ENCODE peak calls at places on chromosomes 7 and 10, in six cellular contexts. V is HCT116, C is K562, M is HepG2, G is H1, E is GM12878. X is an unnamed sample.

GRCh38 chr10:61847087-61847486 is 54.4 kb upstream of the ARID5B start:
- DNase-seq in C (no peak), G (no peak), E (no peak), M (no peak), V (no peak), X (no peak)

GRCh38 chr7:28957064-28957821 is 887 bp downstream of the TRIL start:
- DNase-seq in G (no peak), M (no peak), C (no peak), E (no peak), V (no peak), X (no peak)

GRCh38 chr7:117673367-117673766 is 193.5 kb downstream of the CFTR start:
- DNase-seq in C (no peak), E (no peak), G (peak; percentile 39), V (no peak), M (no peak), X (no peak)

GRCh38 chr7:28958946-28959417 is 852 bp upstream of the TRIL start:
- DNase-seq in E (no peak), G (no peak), M (no peak), V (no peak), C (no peak), X (no peak)

GRCh38 chr7:133746847-133747246 is 380.3 kb upstream of the LRGUK start:
- DNase-seq in G (no peak), V (no peak), E (no peak), C (no peak), M (peak; percentile 16), X (no peak)

GRCh38 chr10:71727429-71728217 is 8.0 kb upstream of the C10orf105 start:
- DNase-seq in V (no peak), G (no peak), M (peak; percentile 60), C (no peak), E (peak; percentile 90), X (no peak)

GRCh38 chr7:127745445-127745844 is 93.5 kb downstream of the SND1 start:
- DNase-seq in V (no peak), C (no peak), G (no peak), M (no peak), E (no peak), X (no peak)

GRCh38 chr10:50511512-50512213 is 112.1 kb downstream of the SGMS1 start:
- DNase-seq in G (no peak), M (peak; percentile 79), C (peak; percentile 40), E (peak; percentile 93), V (peak; percentile 47), X (no peak)

GRCh38 chr7:73858807-73859206 is 2.2 kb upstream of the TMEM270 start:
- DNase-seq in M (no peak), E (no peak), G (no peak), C (no peak), V (no peak), X (no peak)

GRCh38 chr10:75048669-75049098 is 62.8 kb upstream of the SAMD8 start:
- DNase-seq in G (no peak), E (no peak), V (no peak), C (no peak), M (no peak), X (no peak)

GRCh38 chr10:89351402-89352038 is 23.7 kb downstream of the IFIT3 start:
- DNase-seq in M (no peak), V (no peak), E (peak; percentile 82), C (no peak), G (no peak), X (no peak)

GRCh38 chr7:55774327-55775050 is 88.1 kb downstream of the SEPTIN14 start:
- DNase-seq in V (no peak), C (no peak), M (no peak), G (no peak), E (no peak), X (no peak)

GRCh38 chr10:13684252-13684791 is 97.6 kb downstream of the PRPF18 start:
- DNase-seq in E (no peak), G (no peak), C (no peak), V (no peak), M (no peak), X (no peak)

GRCh38 chr7:24192701-24193100 is 91.3 kb upstream of the NPY start:
- DNase-seq in G (no peak), M (no peak), V (no peak), E (no peak), C (no peak), X (no peak)

GRCh38 chr10:116306847-116307246 is 17.4 kb upstream of the CCDC172 start:
- DNase-seq in C (no peak), E (no peak), V (no peak), G (no peak), M (no peak), X (no peak)

GRCh38 chr10:30443049-30443448 is 9.1 kb downstream of the MAP3K8 start:
- DNase-seq in M (no peak), V (no peak), E (no peak), G (no peak), C (no peak), X (no peak)

GRCh38 chr10:76454539-76455137 is 1023.2 kb downstream of the LRMDA start:
- DNase-seq in G (no peak), C (no peak), E (no peak), M (no peak), V (no peak), X (no peak)

GRCh38 chr7:140159487-140159886 is 17.3 kb downstream of the KDM7A start:
- DNase-seq in E (no peak), G (no peak), V (no peak), M (no peak), C (no peak), X (no peak)

GRCh38 chr10:3036155-3036554 is 31.2 kb upstream of the PFKP start:
- DNase-seq in E (peak; percentile 52), V (no peak), G (no peak), C (no peak), M (no peak), X (no peak)

GRCh38 chr7:117019786-117020604 is 66.7 kb downstream of the ST7 start:
- DNase-seq in C (no peak), E (no peak), V (peak; percentile 54), M (no peak), G (no peak), X (no peak)

DNA sequence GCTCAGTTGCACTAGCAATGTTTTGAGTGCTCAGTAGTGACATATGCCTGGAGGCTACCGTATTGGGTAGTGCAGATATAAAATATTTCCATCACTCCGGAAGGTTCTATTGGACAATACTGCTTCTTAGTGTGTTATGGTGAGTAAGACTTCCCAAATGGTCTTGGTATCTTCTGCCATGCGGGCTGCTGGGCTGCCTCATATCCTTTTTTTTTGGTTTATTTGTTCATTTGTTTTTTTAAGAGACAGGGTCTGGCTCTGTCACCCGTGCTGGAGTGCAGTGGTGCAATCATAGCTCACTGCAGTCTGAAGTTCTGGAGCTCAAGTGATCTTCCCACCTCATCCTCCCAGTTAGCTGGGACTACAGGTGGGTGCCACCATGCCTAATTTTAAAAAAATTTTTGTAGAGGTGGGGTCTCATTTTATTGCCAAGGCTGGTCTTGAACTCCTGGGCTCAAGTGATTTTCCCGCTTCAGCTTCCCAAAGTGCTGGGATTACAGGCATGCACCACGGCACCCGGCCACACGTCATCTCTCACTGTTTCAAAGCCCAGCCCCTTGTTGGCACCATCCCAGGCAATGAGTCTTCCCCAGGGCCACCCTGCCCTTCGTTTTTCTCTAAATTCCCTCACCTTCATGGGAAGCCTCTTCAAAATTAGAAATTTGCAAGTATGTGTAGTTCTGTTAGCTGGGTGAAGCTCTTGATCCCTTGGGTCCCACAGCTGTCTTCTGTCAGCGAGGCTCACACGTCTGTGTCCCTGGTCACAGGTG is 111.0 kb upstream of the KLF14 start:
- DNase-seq in E (no peak), C (no peak), G (no peak), M (no peak), V (peak; percentile 87), X (no peak)
- TF ChIP-seq POLR2AphosphoS5 in E (no peak), C (no peak), G (no peak), M (no peak), V (peak; percentile 54), X (no peak)

DNA sequence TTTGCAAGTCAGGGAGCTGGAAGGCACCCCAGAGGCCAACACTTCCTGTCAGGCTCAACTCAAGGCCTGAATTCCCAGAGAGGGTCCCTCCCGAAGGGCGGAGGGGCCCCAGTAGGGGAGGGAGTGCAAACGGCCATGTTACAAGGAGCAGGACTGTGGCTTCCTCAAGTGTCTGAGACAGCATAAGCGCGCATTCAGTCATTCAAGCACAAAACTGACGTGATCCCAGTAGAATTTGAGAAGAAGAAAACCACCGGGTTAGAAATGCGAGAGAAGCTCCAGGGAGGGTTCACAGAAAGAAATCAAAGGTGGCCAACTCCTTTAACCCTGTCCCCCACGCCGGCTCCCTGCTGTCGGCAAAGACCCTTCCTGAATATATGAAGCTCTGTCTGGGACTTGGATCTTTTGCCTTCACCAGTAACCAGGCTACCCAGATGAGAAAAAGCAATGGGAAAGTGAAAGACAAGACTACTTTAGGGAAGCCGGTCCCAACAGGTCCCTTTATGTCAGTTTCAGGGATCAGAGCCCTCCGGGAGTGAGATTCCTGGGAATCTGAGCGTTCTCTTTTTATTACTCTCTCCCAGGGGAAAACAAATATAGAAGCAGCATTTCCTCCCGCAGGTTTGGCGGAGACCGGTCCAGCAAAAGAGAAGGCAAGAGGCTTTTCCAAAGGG is 1.3 kb downstream of the AFAP1L2 start:
- DNase-seq in C (no peak), E (no peak), G (no peak), V (no peak), M (no peak), X (no peak)
- H3K9ac ChIP-seq in C (no peak overlapping the region), E (peak overlapping the region; percentile 34), G (no peak overlapping the region), V (no peak overlapping the region), M (no peak overlapping the region), X (no peak overlapping the region)

GRCh38 chr10:88207121-88207546 is 343.7 kb downstream of the PTEN start:
- DNase-seq in V (no peak), E (no peak), G (no peak), M (no peak), C (no peak), X (no peak)
- TF ChIP-seq POLR2AphosphoS5 in V (no peak), E (no peak), G (no peak), M (no peak), C (no peak), X (no peak)

GRCh38 chr7:2209146-2209960 is 23.4 kb downstream of the MAD1L1 start:
- DNase-seq in E (peak; percentile 32), V (no peak), M (peak; percentile 30), C (peak; percentile 59), G (peak; percentile 39), X (no peak)

GRCh38 chr7:2208712-2209111 is 24.0 kb downstream of the MAD1L1 start:
- DNase-seq in C (no peak), V (no peak), M (no peak), G (no peak), E (no peak), X (no peak)

GRCh38 chr7:2210551-2211258 is 22.0 kb downstream of the MAD1L1 start:
- DNase-seq in M (no peak), E (no peak), C (no peak), G (no peak), V (no peak), X (no peak)

GRCh38 chr7:2211259-2211575 is 21.5 kb downstream of the MAD1L1 start:
- DNase-seq in M (no peak), V (no peak), C (no peak), E (no peak), G (no peak), X (no peak)

DNA sequence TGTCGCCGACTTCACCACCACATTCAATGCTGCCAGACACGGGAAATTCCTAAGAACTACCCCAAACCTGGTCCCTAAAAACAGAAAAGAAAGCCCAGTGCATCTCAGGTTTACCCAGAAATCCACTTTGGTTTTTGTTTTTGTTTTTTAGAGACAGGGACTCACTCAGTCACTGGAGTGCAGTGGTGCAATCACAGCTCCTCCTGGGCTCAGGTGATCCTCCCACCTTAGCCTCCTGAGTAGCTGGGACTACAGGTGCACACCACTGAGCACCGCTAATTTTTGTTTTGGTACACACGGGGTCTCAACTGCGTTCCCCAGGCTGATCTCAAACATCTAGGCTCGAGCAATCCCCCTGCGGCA is 22.8 kb downstream of the MAD1L1 start:
- DNase-seq in C (no peak), G (no peak), V (no peak), E (no peak), M (no peak), X (no peak)
- H3K9ac ChIP-seq in C (no peak overlapping the region), G (no peak overlapping the region), V (no peak overlapping the region), E (no peak overlapping the region), M (no peak overlapping the region), X (no peak overlapping the region)

GRCh38 chr7:101231644-101232043 is 6.0 kb downstream of the CLDN15 start:
- DNase-seq in V (no peak), C (no peak), E (no peak), M (peak; percentile 32), G (no peak), X (no peak)
- TF ChIP-seq POLR2AphosphoS5 in V (no peak), C (no peak), E (no peak), M (no peak), G (no peak), X (no peak)

X was measured in SK-N-MC.